ENCODE peak calls at places on chromosome 21, in eight cellular contexts. C, R, M, A, N, D, X and H are unnamed samples.

GRCh38 chr21:34054259-34054658 is 19.1 kb upstream of the MRPS6 start:
- DNase-seq in D (no peak), C (no peak), R (no peak), A (no peak), X (no peak), M (no peak), N (no peak), H (no peak)

GRCh38 chr21:37793660-37794059 is 122.6 kb downstream of the KCNJ6 start:
- DNase-seq in D (no peak), A (no peak), M (no peak), X (no peak), C (no peak), R (no peak), N (peak; percentile 53), H (peak; percentile 62)

GRCh38 chr21:33931799-33932390 is 16.3 kb upstream of the ATP5PO start:
- DNase-seq in R (no peak), N (peak; percentile 58), D (no peak), C (no peak), X (no peak), A (no peak), M (no peak), H (peak; percentile 29)

GRCh38 chr21:20311388-20311787 is 686.8 kb upstream of the NCAM2 start:
- DNase-seq in A (no peak), X (no peak), N (no peak), M (no peak), D (no peak), R (no peak), C (no peak), H (no peak)

GRCh38 chr21:21137986-21138385 is 139.8 kb downstream of the NCAM2 start:
- DNase-seq in R (no peak), N (peak; percentile 25), A (no peak), C (no peak), M (peak; percentile 1), X (peak; percentile 16), D (no peak), H (peak; percentile 60)

GRCh38 chr21:19607983-19608668 is 1204.5 kb upstream of the TMPRSS15 start:
- DNase-seq in M (no peak), X (no peak), R (no peak), D (no peak), N (no peak), A (peak; percentile 37), C (no peak), H (peak; percentile 27)

GRCh38 chr21:45887121-45887611 is 94.4 kb upstream of the COL6A1 start:
- DNase-seq in R (no peak), N (peak; percentile 50), A (peak; percentile 52), X (peak; percentile 46), D (peak; percentile 81), M (no peak), C (no peak), H (no peak)

GRCh38 chr21:41961282-41961701 is 7.5 kb upstream of the C2CD2 start:
- DNase-seq in C (no peak), N (peak; percentile 23), R (no peak), X (no peak), D (no peak), M (peak; percentile 81), A (no peak), H (no peak)

GRCh38 chr21:32529679-32530078 is 55.6 kb downstream of the TCP10L start:
- DNase-seq in D (no peak), A (no peak), X (no peak), N (no peak), M (peak; percentile 25), R (no peak), C (no peak), H (no peak)

GRCh38 chr21:22585558-22585957 is 1587.3 kb downstream of the NCAM2 start:
- DNase-seq in R (no peak), A (no peak), M (no peak), N (no peak), C (no peak), X (no peak), D (no peak), H (no peak)

GRCh38 chr21:34198232-34199120 is 125.1 kb downstream of the MRPS6 start:
- DNase-seq in C (no peak), D (no peak), A (no peak), R (no peak), N (no peak), M (no peak), X (no peak), H (no peak)

GRCh38 chr21:45309069-45309521 is 21.4 kb upstream of the POFUT2 start:
- DNase-seq in D (peak; percentile 89), M (peak; percentile 72), X (peak; percentile 84), N (peak; percentile 72), A (peak; percentile 76), R (no peak), C (peak; percentile 87), H (peak; percentile 86)

GRCh38 chr21:38203229-38203628 is 53.6 kb upstream of the KCNJ15 start:
- DNase-seq in R (no peak), C (no peak), M (no peak), A (no peak), D (no peak), N (no peak), X (no peak), H (no peak)

GRCh38 chr21:40844935-40845334 is 2.0 kb downstream of the DSCAM start:
- DNase-seq in N (no peak), X (no peak), R (no peak), M (no peak), A (no peak), C (no peak), D (no peak), H (no peak)

GRCh38 chr21:40839551-40839950 is 7.4 kb downstream of the DSCAM start:
- DNase-seq in C (no peak), N (no peak), X (no peak), A (no peak), R (no peak), D (no peak), M (no peak), H (no peak)

GRCh38 chr21:40842197-40842552 is 4.8 kb downstream of the DSCAM start:
- DNase-seq in R (no peak), X (no peak), A (no peak), N (no peak), D (no peak), C (no peak), M (no peak), H (no peak)

GRCh38 chr21:40840441-40840840 is 6.5 kb downstream of the DSCAM start:
- DNase-seq in M (no peak), D (no peak), X (no peak), C (no peak), A (no peak), R (no peak), N (no peak), H (no peak)

DNA sequence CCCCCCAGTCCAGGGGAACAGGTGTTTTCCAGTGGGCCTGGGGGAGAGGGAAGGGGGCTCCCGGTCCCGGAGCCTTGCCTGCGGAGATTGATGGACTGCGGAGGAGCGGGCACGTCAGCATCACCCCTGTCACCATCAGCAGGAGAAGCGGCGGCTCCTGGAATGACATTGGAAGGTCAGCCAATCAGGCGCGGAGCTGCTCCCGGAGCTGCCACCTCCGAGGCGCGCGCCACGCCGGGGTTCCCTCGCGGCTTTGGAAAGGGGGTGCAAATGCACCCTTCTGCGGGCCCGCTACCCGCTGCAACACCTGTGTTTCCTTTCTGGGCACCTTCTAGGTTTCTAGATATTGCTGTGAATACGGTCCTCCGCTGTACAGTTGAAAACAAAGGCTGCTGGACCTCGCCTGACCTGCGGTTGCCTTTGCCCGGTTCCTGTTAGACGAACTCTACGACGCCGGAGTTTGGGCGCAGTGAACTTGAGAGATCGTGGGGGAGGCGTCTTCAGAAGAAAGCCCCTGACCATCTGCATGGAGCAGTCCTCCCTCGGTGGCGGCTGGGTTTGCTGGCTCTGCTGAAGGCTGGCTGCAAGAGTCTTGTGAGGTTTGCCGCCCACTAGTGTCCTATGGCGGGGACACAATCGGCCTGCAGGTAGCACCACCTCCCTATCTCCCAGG is 5.3 kb downstream of the DSCAM start:
- DNase-seq in C (no peak), D (no peak), R (no peak), M (no peak), A (peak; percentile 12), X (no peak), N (no peak), H (no peak)
- H3K4me3 ChIP-seq in C (no peak overlapping the region), D (peak overlapping the region; percentile 24), R (peak overlapping the region; percentile 26), M (no peak overlapping the region), A (no peak overlapping the region), X (peak overlapping the region; percentile 32), N (no peak overlapping the region), H (no peak overlapping the region)

GRCh38 chr21:43622796-43623195 is 36.5 kb downstream of the HSF2BP start:
- DNase-seq in C (no peak), N (no peak), X (no peak), A (no peak), R (no peak), D (no peak), M (no peak), H (no peak)

GRCh38 chr21:43619344-43619743 is 39.9 kb downstream of the HSF2BP start:
- DNase-seq in N (no peak), A (no peak), R (no peak), M (no peak), X (no peak), D (no peak), C (no peak), H (no peak)

GRCh38 chr21:43623588-43623987 is 35.7 kb downstream of the HSF2BP start:
- DNase-seq in X (no peak), N (no peak), M (no peak), D (no peak), A (no peak), C (no peak), R (no peak), H (no peak)

GRCh38 chr21:43618940-43619339 is 40.3 kb downstream of the HSF2BP start:
- DNase-seq in X (no peak), C (no peak), R (no peak), A (no peak), N (no peak), D (no peak), M (no peak), H (no peak)

DNA sequence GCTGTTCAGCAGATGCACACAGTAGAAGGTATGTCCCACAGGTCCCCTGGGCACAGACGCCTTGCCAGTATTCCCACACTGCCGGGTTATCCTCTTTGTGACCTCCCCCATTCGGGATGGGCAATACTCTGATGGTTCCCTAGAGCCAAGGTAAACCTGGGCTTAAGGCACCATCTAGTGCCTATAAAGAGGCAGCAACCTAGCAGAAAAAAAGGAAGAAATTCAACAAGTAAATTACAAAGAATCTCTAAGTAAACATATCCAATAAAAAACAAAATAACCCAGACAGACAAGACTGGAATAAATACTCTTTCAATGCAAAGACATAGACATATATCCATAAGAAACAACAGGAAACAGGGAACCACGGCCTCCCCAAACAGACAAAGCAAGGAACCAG is 39.4 kb downstream of the HSF2BP start:
- DNase-seq in N (no peak), D (no peak), A (no peak), R (no peak), C (no peak), M (no peak), X (no peak), H (peak; percentile 52)
- TF ChIP-seq CTCF in N (no peak), D (no peak), A (peak; percentile 51), R (peak; percentile 38), C (no peak), M (peak; percentile 16), X (peak; percentile 27), H (peak; percentile 26)

GRCh38 chr21:43973634-43973955 is 38.5 kb upstream of the TRAPPC10 start:
- DNase-seq in R (no peak), X (no peak), M (no peak), A (no peak), C (no peak), D (no peak), N (no peak), H (no peak)
- H3K4me3 ChIP-seq in R (no peak overlapping the region), X (no peak overlapping the region), M (no peak overlapping the region), A (no peak overlapping the region), C (no peak overlapping the region), D (no peak overlapping the region), N (no peak overlapping the region), H (no peak overlapping the region)

GRCh38 chr21:17554619-17555472 is 42.0 kb downstream of the CXADR start:
- DNase-seq in C (no peak), A (peak; percentile 51), D (no peak), R (no peak), N (peak; percentile 12), X (no peak), M (peak; percentile 35), H (peak; percentile 5)
- TF ChIP-seq CTCF in C (no peak), A (peak; percentile 37), D (no peak), R (no peak), N (peak; percentile 23), X (peak; percentile 43), M (peak; percentile 42), H (peak; percentile 20)